ENCODE peak calls at places on chromosomes 2 and 18, in five cellular contexts. Z, R, K, T and B are unnamed samples.

GRCh38 chr2:74585406-74586182 is 31.1 kb downstream of the DOK1 start:
- DNase-seq in Z (no peak), R (no peak), K (no peak), T (no peak), B (no peak)

GRCh38 chr2:207223051-207223450 is 57.3 kb upstream of the KLF7 start:
- DNase-seq in Z (no peak), R (peak), K (peak), T (no peak), B (peak)

GRCh38 chr2:227789803-227790202 is 23.8 kb upstream of the CCL20 start:
- DNase-seq in Z (no peak), R (peak), K (no peak), T (no peak), B (no peak)

GRCh38 chr2:85110991-85111560 is 22.1 kb upstream of the TCF7L1 start:
- DNase-seq in Z (no peak), R (peak), K (no peak), T (no peak), B (no peak)

GRCh38 chr2:62382757-62383156 is 123.2 kb downstream of the TMEM17 start:
- DNase-seq in Z (no peak), R (peak), K (no peak), T (no peak), B (no peak)

GRCh38 chr2:873651-874580 is 76.7 kb upstream of the SNTG2 start:
- DNase-seq in Z (no peak), R (no peak), K (no peak), T (no peak), B (no peak)

GRCh38 chr2:205017381-205017780 is 472.1 kb downstream of the PARD3B start:
- DNase-seq in Z (no peak), R (no peak), K (no peak), T (no peak), B (no peak)

GRCh38 chr2:64751286-64752260 is 97.9 kb upstream of the SERTAD2 start:
- DNase-seq in Z (peak), R (peak), K (no peak), T (peak), B (no peak)

GRCh38 chr2:47688561-47688960 is 94.4 kb upstream of the MSH6 start:
- DNase-seq in Z (no peak), R (peak), K (no peak), T (no peak), B (no peak)

GRCh38 chr2:98880266-98881152 is 55.5 kb downstream of the CRACDL start:
- DNase-seq in Z (no peak), R (no peak), K (no peak), T (no peak), B (no peak)

GRCh38 chr2:101986386-101986785 is 5.4 kb upstream of the IL1R2 start:
- DNase-seq in Z (no peak), R (no peak), K (no peak), T (no peak), B (no peak)

GRCh38 chr18:25335062-25335461 is 16.9 kb downstream of the ZNF521 start:
- DNase-seq in Z (no peak), R (no peak), K (no peak), T (no peak), B (no peak)

GRCh38 chr2:174760845-174761473 is 3.3 kb downstream of the CHRNA1 start:
- DNase-seq in Z (no peak), R (no peak), K (no peak), T (no peak), B (no peak)

GRCh38 chr2:45045706-45046105 is 36.5 kb upstream of the SIX2 start:
- DNase-seq in Z (no peak), R (peak), K (no peak), T (no peak), B (no peak)

GRCh38 chr2:217471329-217471728 is 531.5 kb downstream of the TNS1 start:
- DNase-seq in Z (no peak), R (peak), K (no peak), T (no peak), B (no peak)

GRCh38 chr18:35683021-35683420 is 101.5 kb downstream of the GALNT1 start:
- DNase-seq in Z (no peak), R (peak), K (peak), T (no peak), B (no peak)

GRCh38 chr18:54269924-54270844 is 867 bp downstream of the POLI start:
- DNase-seq in Z (peak), R (peak), K (no peak), T (peak), B (no peak)

GRCh38 chr2:177547122-177547521 is 154.5 kb downstream of the AGPS start:
- DNase-seq in Z (no peak), R (no peak), K (no peak), T (no peak), B (no peak)

GRCh38 chr2:46697830-46698323 is 217.7 kb downstream of the MCFD2 start:
- DNase-seq in Z (no peak), R (no peak), K (no peak), T (no peak), B (no peak)

GRCh38 chr2:176156959-176157498 is at the start of gene HOXD3:
- DNase-seq in Z (no peak), R (peak), K (no peak), T (no peak), B (no peak)

GRCh38 chr2:100193334-100193733 is 50.9 kb upstream of the AFF3 start:
- DNase-seq in Z (no peak), R (peak), K (no peak), T (no peak), B (no peak)

GRCh38 chr18:43681661-43682060 is 404.4 kb upstream of the SYT4 start:
- DNase-seq in Z (no peak), R (peak), K (no peak), T (no peak), B (no peak)

GRCh38 chr2:25955869-25956535 is 26.3 kb downstream of the KIF3C start:
- DNase-seq in Z (no peak), R (no peak), K (no peak), T (no peak), B (no peak)

GRCh38 chr2:236180831-236181453 is 12.8 kb upstream of the GBX2 start:
- DNase-seq in Z (peak), R (peak), K (peak), T (peak), B (no peak)

GRCh38 chr2:31365348-31365747 is 49.2 kb downstream of the XDH start:
- DNase-seq in Z (no peak), R (no peak), K (no peak), T (no peak), B (no peak)

GRCh38 chr2:120620025-120620793 is 115.5 kb upstream of the GLI2 start:
- DNase-seq in Z (no peak), R (peak), K (peak), T (no peak), B (no peak)

GRCh38 chr2:26900831-26901321 is 52.9 kb downstream of the DPYSL5 start:
- DNase-seq in Z (no peak), R (no peak), K (no peak), T (no peak), B (no peak)

GRCh38 chr2:239196474-239197021 is 204.3 kb downstream of the HDAC4 start:
- DNase-seq in Z (no peak), R (no peak), K (no peak), T (no peak), B (no peak)

GRCh38 chr2:191927991-191928390 is 81.1 kb upstream of the CAVIN2 start:
- DNase-seq in Z (no peak), R (peak), K (peak), T (no peak), B (peak)

GRCh38 chr2:231714639-231715498 is 6.5 kb downstream of the PTMA start:
- DNase-seq in Z (peak), R (peak), K (no peak), T (peak), B (no peak)

GRCh38 chr2:146278881-146279280 is 1565.9 kb upstream of the ACVR2A start:
- DNase-seq in Z (no peak), R (peak), K (no peak), T (no peak), B (no peak)

GRCh38 chr18:42514522-42514921 is 559.5 kb downstream of the PIK3C3 start:
- DNase-seq in Z (no peak), R (peak), K (no peak), T (no peak), B (peak)

GRCh38 chr2:68594041-68594440 is 49.3 kb upstream of the PROKR1 start:
- DNase-seq in Z (no peak), R (no peak), K (no peak), T (no peak), B (no peak)

GRCh38 chr2:68590702-68591101 is 52.7 kb upstream of the PROKR1 start:
- DNase-seq in Z (no peak), R (no peak), K (no peak), T (no peak), B (no peak)

GRCh38 chr2:68589963-68590362 is 53.4 kb upstream of the PROKR1 start:
- DNase-seq in Z (no peak), R (no peak), K (no peak), T (no peak), B (no peak)

GRCh38 chr2:68591225-68591624 is 52.2 kb upstream of the PROKR1 start:
- DNase-seq in Z (no peak), R (no peak), K (no peak), T (no peak), B (no peak)

DNA sequence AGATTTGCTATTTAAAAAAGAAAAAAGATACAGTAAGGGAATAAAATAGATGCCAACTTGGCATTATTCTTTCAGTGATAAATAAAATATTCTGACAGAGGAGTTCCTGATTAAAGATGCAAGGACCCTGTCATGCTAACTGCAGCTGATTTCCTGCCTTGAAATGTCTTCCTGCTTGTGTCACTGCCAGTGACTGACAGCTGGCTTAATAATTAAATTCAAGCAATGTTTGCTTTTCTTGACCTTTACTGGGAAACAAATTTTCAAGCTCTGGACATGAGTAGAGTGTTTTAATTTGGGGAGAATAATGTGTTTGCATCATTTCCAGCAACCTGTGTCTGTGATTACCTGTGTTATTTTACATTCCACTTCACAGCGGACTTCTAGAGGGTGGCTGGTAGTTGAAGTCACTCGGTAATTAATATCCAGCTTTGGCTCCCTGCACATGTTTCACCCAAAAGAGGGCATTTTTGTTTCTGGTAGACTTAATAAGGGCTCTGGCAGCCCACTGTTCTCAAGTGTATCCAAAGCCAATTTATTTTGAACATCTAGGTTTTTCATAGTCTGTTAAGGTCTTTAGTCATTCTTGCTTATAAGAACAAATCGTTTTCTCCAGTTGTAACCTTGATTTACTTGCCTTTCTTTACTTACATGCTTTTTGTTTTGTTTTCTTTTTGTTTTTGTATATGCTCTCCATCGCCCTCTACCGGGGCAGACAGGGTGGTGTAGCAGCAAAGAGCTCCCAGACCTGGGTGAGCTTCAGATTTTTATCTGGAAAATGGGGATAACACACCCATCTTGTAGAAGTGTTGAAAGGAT is 48.5 kb upstream of the PROKR1 start:
- DNase-seq in Z (no peak), R (peak), K (peak), T (peak), B (peak)
- TF ChIP-seq CTCF in Z (no peak), R (peak), K (peak), T (peak), B (peak)

DNA sequence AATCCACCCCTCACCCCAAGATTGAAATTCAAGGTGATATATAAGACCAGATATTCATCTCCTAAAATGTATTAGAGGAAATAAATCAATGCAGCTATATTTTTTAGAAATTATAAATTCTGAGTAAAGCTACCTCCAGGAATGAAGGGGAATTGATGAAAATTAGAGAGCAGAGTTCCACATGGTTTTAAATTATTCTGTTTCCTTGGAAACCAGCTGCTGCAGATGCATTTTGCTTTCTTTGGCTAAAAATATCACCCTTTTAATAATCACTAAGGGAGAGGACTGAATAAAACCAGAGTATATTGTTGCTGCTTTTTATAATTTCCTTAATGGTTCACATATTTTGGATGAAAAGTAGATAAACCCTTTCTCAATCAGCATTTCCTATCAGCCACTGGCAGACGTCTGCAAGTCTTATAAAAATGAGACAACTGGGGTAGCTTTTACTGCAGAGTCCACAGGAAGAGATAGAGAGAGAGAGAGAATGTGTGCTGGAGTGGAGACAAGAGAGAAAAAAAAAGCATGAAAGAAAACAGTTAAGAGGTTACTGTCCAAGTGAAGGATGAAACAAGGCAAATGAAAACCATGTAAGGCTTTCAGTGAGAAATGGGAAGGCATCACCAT is 2.0 kb downstream of the CSRNP3 start:
- DNase-seq in Z (no peak), R (peak), K (peak), T (no peak), B (no peak)
- H3K4me3 ChIP-seq in Z (no peak), R (no peak), K (no peak), T (no peak), B (no peak)

GRCh38 chr2:112020561-112020960 is 34.5 kb upstream of the TMEM87B start:
- DNase-seq in Z (no peak), R (no peak), K (no peak), T (no peak), B (no peak)
- TF ChIP-seq CTCF in Z (no peak), R (no peak), K (no peak), T (no peak), B (peak)

DNA sequence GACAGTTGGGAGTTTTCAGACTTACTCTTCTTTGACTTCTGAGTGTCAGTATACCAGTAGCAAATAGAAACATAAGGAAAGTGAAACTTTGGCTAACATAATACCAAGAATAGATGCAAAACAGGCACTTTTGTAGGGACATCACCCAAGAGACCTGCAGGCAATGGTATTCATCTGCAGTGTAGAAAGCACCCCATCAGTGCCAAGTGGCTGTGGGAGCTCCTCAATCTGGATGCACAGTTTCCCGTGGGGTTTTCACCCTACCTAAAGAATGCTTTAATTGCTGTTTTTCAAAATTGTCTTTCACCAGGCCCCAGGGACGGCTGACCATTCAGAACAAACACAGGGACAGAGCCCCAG is 96.6 kb upstream of the GPR45 start:
- DNase-seq in Z (no peak), R (no peak), K (no peak), T (no peak), B (no peak)
- H3K4me3 ChIP-seq in Z (no peak), R (no peak), K (no peak), T (no peak), B (peak)

GRCh38 chr18:13580351-13580750 is 146.0 kb downstream of the FAM210A start:
- DNase-seq in Z (no peak), R (no peak), K (no peak), T (no peak), B (no peak)

GRCh38 chr18:13576598-13576997 is 149.8 kb downstream of the FAM210A start:
- DNase-seq in Z (no peak), R (no peak), K (no peak), T (no peak), B (no peak)

GRCh38 chr18:13579874-13580273 is 146.5 kb downstream of the FAM210A start:
- DNase-seq in Z (no peak), R (no peak), K (no peak), T (no peak), B (no peak)

GRCh38 chr18:13577091-13577697 is 149.2 kb downstream of the FAM210A start:
- DNase-seq in Z (no peak), R (peak), K (peak), T (peak), B (peak)

DNA sequence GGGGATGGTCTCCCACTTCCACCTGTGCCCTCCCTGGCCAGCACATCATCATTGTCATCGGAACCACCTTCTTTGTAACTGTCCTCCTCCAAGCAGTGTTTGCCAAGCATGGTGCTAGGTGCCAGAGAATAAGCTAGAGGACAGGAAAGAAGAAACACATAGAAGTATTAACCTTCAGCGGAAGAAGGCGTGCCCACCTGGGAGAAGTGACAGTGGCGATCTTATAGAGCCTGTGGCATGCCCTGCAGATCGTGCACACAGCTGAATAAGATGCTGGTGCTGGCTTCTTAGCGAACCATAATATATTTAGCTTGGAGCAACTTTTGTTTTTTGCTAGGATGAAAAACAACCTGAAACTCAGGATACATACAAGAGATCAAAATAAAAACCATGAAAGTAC is 148.0 kb downstream of the FAM210A start:
- DNase-seq in Z (no peak), R (no peak), K (no peak), T (no peak), B (no peak)
- TF ChIP-seq CTCF in Z (no peak), R (no peak), K (no peak), T (no peak), B (no peak)

DNA sequence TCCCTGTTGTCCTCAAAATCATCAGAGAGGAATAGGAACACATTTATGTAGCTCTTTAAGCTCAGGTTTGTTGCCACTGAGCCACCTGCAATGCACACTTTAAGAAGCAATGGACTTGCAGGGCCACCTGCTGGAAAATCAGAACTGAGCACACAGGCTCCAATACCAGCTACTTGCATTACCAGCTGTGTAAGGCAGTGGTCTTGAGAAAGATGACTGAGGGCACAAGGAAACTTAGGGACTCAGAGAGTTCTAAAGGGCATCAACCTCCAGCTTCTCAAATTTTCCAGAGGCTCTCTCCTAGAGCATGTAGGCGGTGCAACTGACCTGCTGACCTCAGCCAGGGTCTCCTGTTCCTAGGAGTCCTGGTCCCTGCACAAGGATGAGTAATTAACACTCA is 2.5 kb upstream of the CNDP2 start:
- DNase-seq in Z (no peak), R (peak), K (no peak), T (peak), B (peak)
- H3K4me3 ChIP-seq in Z (no peak), R (no peak), K (no peak), T (no peak), B (no peak)

GRCh38 chr2:19900536-19901200 is 1.1 kb downstream of the TTC32 start:
- DNase-seq in Z (no peak), R (peak), K (no peak), T (no peak), B (no peak)

GRCh38 chr2:19901458-19902271 is at the start of gene TTC32:
- DNase-seq in Z (peak), R (peak), K (peak), T (peak), B (peak)

GRCh38 chr2:19902272-19902730 is 518 bp upstream of the TTC32 start:
- DNase-seq in Z (no peak), R (no peak), K (no peak), T (no peak), B (no peak)

GRCh38 chr2:19899853-19900525 is 1.8 kb downstream of the TTC32 start:
- DNase-seq in Z (no peak), R (no peak), K (no peak), T (no peak), B (no peak)

DNA sequence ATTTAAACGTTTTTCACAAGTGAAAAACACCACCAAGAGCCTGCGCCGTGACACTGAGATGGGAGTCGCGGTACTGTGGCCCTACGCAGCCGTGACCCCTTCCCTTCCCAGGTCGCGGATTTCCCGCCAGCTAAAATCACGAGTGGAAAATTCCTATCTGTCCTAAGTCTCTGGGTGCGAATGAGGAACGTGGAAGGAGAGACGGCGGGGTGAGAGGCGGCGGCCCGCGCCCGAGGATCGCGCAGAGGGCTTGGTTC is 654 bp downstream of the TTC32 start:
- DNase-seq in Z (no peak), R (no peak), K (no peak), T (no peak), B (no peak)
- TF ChIP-seq CTCF in Z (no peak), R (no peak), K (no peak), T (no peak), B (no peak)